ENCODE peak calls at places on chromosome 3, in ten cellular contexts. S, U, X, B, I, J, Q, E, G and C are unnamed samples. For H3K4me1, the result is how much of the 10 kb centered on the place peaks cover.

GRCh38 chr3:189712906-189713483 is 81.8 kb downstream of the TP63 start:
- DNase-seq in X (peak), E (no peak), U (no peak), B (no peak), G (no peak), J (peak), S (peak), I (no peak), Q (peak), C (no peak)

GRCh38 chr3:131007256-131007655 is 19.4 kb downstream of the ASTE1 start:
- DNase-seq in E (no peak), B (no peak), I (no peak), Q (no peak), J (no peak), S (no peak), U (no peak), G (no peak), X (no peak), C (no peak)

GRCh38 chr3:32909999-32910398 is 41.4 kb upstream of the CCR4 start:
- DNase-seq in G (no peak), Q (no peak), B (no peak), I (no peak), X (no peak), E (no peak), U (no peak), S (no peak), J (no peak), C (no peak)

GRCh38 chr3:121793078-121793477 is 41.8 kb downstream of the IQCB1 start:
- DNase-seq in S (no peak), J (no peak), Q (no peak), I (no peak), B (no peak), U (no peak), E (no peak), G (no peak), X (no peak), C (no peak)

GRCh38 chr3:34837848-34838741 is 801.2 kb upstream of the ARPP21 start:
- DNase-seq in S (no peak), Q (no peak), E (no peak), I (no peak), X (no peak), B (no peak), U (no peak), G (no peak), J (no peak), C (no peak)

GRCh38 chr3:160133757-160134156 is 91.5 kb upstream of the C3orf80 start:
- DNase-seq in S (peak), U (no peak), B (no peak), J (peak), I (no peak), G (no peak), E (no peak), X (no peak), Q (peak), C (no peak)

GRCh38 chr3:12194209-12194608 is 35.5 kb upstream of the TIMP4 start:
- DNase-seq in X (peak), Q (peak), I (no peak), J (peak), S (no peak), E (no peak), G (no peak), B (no peak), U (no peak), C (no peak)

GRCh38 chr3:170092907-170093306 is 55.1 kb downstream of the GPR160 start:
- DNase-seq in X (no peak), Q (no peak), E (no peak), I (no peak), J (no peak), B (no peak), G (no peak), S (no peak), U (no peak), C (no peak)

GRCh38 chr3:139728414-139728813 is 50.6 kb upstream of the NMNAT3 start:
- DNase-seq in U (no peak), I (no peak), Q (peak), S (no peak), X (no peak), E (no peak), J (no peak), G (no peak), B (no peak), C (no peak)

GRCh38 chr3:45795882-45796765 is at the start of gene SLC6A20:
- DNase-seq in E (peak), Q (no peak), S (no peak), G (no peak), I (peak), U (no peak), J (peak), X (no peak), B (no peak), C (no peak)

GRCh38 chr3:55264933-55265332 is 222.2 kb downstream of the WNT5A start:
- DNase-seq in S (no peak), U (no peak), I (no peak), Q (no peak), B (no peak), G (no peak), E (no peak), X (no peak), J (peak), C (no peak)

GRCh38 chr3:8529197-8529637 is 27.6 kb downstream of the LMCD1 start:
- DNase-seq in B (no peak), E (no peak), X (peak), G (peak), Q (peak), J (peak), S (peak), U (no peak), I (no peak), C (no peak)

GRCh38 chr3:42028474-42028873 is 62.7 kb upstream of the TRAK1 start:
- DNase-seq in Q (no peak), U (no peak), I (peak), B (no peak), X (no peak), S (no peak), J (no peak), E (no peak), G (no peak), C (no peak)

GRCh38 chr3:13142552-13143380 is 69.5 kb upstream of the IQSEC1 start:
- DNase-seq in B (no peak), Q (no peak), I (peak), S (peak), J (no peak), E (peak), X (no peak), G (peak), U (no peak), C (no peak)

GRCh38 chr3:105647047-105647446 is 221.8 kb downstream of the CBLB start:
- DNase-seq in U (no peak), J (peak), G (no peak), E (no peak), X (peak), B (no peak), Q (peak), I (peak), S (peak), C (no peak)

GRCh38 chr3:16908006-16908405 is 23.3 kb downstream of the PLCL2 start:
- DNase-seq in S (no peak), Q (no peak), U (no peak), X (no peak), G (no peak), E (no peak), B (no peak), J (no peak), I (no peak), C (no peak)

GRCh38 chr3:16906679-16907078 is 21.9 kb downstream of the PLCL2 start:
- DNase-seq in Q (peak), X (peak), I (no peak), E (peak), U (no peak), S (no peak), B (no peak), J (peak), G (peak), C (no peak)

GRCh38 chr3:16908408-16908807 is 23.7 kb downstream of the PLCL2 start:
- DNase-seq in E (no peak), I (no peak), X (no peak), U (no peak), S (no peak), J (no peak), B (no peak), Q (no peak), G (no peak), C (no peak)

GRCh38 chr3:16905704-16906103 is 20.9 kb downstream of the PLCL2 start:
- DNase-seq in E (no peak), I (no peak), X (no peak), S (no peak), Q (no peak), U (no peak), J (no peak), B (no peak), G (no peak), C (no peak)

DNA sequence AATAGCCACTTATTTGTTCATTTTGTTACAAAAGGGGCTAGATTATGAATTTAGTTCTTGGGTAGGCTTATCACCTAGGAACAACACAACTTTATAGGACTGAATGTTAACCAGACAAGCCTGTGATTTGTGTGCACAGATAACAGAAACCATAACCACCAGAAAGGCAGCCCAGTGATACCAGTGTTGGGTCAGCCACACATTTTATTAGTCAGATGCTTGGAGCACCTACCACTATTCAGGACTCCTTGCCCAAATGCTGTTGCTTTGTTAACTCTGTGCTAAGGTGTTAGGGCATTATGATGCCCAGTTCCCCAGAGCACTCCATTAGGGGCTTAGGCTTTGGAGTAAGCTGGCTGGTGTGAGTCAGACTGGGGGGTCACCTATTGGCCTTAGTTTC is 22.5 kb downstream of the PLCL2 start:
- DNase-seq in S (no peak), I (no peak), X (no peak), J (peak), U (no peak), E (no peak), G (no peak), Q (no peak), B (no peak), C (no peak)
- H3K4me1 ChIP-seq in S (under half), I (under half), X (under half), J (under half), U (under half), E (under half), G (under half), Q (under half), B (half or more), C (half or more)

GRCh38 chr3:127763337-127763736 is 59.0 kb downstream of the MGLL start:
- DNase-seq in U (no peak), Q (no peak), S (no peak), G (no peak), I (no peak), X (no peak), J (no peak), E (no peak), B (no peak), C (no peak)

GRCh38 chr3:127762077-127762786 is 60.1 kb downstream of the MGLL start:
- DNase-seq in E (peak), Q (no peak), I (peak), G (peak), X (no peak), B (no peak), J (no peak), U (peak), S (no peak), C (no peak)

GRCh38 chr3:127763816-127764215 is 58.5 kb downstream of the MGLL start:
- DNase-seq in U (no peak), I (no peak), B (no peak), S (no peak), J (no peak), E (no peak), Q (no peak), X (no peak), G (no peak), C (no peak)

GRCh38 chr3:127761101-127761802 is 61.1 kb downstream of the MGLL start:
- DNase-seq in J (no peak), E (peak), Q (no peak), U (no peak), X (no peak), B (no peak), G (no peak), S (no peak), I (no peak), C (no peak)

DNA sequence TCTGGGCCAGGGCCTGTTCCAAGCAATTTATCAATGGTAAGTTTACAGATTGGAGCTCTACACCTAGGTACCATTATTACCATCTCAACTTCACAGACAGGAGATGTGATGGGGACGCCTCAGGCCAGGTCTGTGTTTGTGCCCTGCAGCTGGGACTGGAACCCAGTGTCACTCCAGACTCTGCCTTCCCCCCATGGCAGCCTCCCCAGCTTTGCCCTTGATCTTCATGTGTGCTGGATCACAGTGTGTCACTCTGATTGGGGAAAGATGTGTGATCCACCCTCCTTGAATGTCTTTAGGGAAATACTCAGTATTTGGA is 59.6 kb downstream of the MGLL start:
- DNase-seq in G (no peak), Q (no peak), E (no peak), I (no peak), J (no peak), X (no peak), B (no peak), S (no peak), U (no peak), C (no peak)
- H3K4me1 ChIP-seq in G (under half), Q (under half), E (half or more), I (under half), J (under half), X (under half), B (under half), S (under half), U (under half), C (under half)

GRCh38 chr3:17745894-17746293 is 3.5 kb upstream of the TBC1D5 start:
- DNase-seq in G (no peak), U (no peak), X (no peak), S (no peak), E (no peak), B (no peak), Q (no peak), I (no peak), J (no peak), C (no peak)

GRCh38 chr3:17745301-17745700 is 2.9 kb upstream of the TBC1D5 start:
- DNase-seq in J (no peak), X (no peak), E (no peak), I (no peak), G (no peak), S (no peak), U (no peak), Q (no peak), B (no peak), C (no peak)

GRCh38 chr3:17749281-17749680 is 6.8 kb upstream of the TBC1D5 start:
- DNase-seq in S (no peak), G (no peak), J (peak), Q (no peak), U (no peak), I (no peak), X (no peak), E (no peak), B (no peak), C (no peak)

GRCh38 chr3:17747890-17748247 is 5.4 kb upstream of the TBC1D5 start:
- DNase-seq in U (no peak), I (no peak), B (no peak), Q (no peak), E (no peak), G (no peak), X (no peak), S (peak), J (no peak), C (no peak)

GRCh38 chr3:17747184-17747889 is 4.9 kb upstream of the TBC1D5 start:
- DNase-seq in Q (no peak), J (no peak), B (no peak), E (no peak), X (no peak), S (peak), I (no peak), G (no peak), U (no peak), C (no peak)
- H3K4me1 ChIP-seq in Q (under half), J (under half), B (under half), E (under half), X (under half), S (half or more), I (under half), G (under half), U (under half), C (under half)

GRCh38 chr3:152196782-152197181 is 71.9 kb upstream of the MBNL1 start:
- DNase-seq in X (no peak), U (no peak), I (no peak), E (no peak), B (no peak), J (no peak), Q (no peak), S (no peak), G (no peak), C (no peak)

GRCh38 chr3:152193673-152194267 is 75.0 kb upstream of the MBNL1 start:
- DNase-seq in G (no peak), B (no peak), X (no peak), E (no peak), J (no peak), U (no peak), I (no peak), S (no peak), Q (no peak), C (peak)

GRCh38 chr3:152192936-152193672 is 75.6 kb upstream of the MBNL1 start:
- DNase-seq in S (no peak), B (no peak), E (no peak), G (no peak), Q (no peak), X (no peak), J (no peak), I (no peak), U (no peak), C (no peak)

GRCh38 chr3:152197451-152197850 is 71.3 kb upstream of the MBNL1 start:
- DNase-seq in E (no peak), Q (no peak), B (no peak), S (no peak), X (no peak), G (no peak), J (peak), I (no peak), U (no peak), C (no peak)

DNA sequence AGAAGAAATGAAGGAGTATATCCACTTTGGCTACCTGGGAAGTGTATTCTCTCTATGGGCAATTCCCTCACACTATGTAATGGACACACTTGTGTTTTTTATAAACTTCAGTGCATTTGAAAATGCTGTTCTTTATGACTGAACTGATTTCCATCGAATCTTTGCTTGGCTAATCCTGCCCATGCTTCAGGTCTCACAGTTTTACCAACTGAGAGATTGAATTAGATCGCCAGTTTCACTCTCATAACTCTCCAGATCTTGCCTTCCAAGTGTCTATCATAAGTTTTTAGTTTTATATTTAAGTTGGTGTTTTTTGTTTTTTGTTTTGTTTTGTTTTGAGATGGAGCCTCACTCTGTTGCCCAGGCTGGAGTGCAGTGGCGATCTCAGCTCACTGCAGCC is 73.5 kb upstream of the MBNL1 start:
- DNase-seq in B (no peak), J (no peak), G (no peak), X (no peak), I (no peak), U (no peak), S (no peak), Q (no peak), E (no peak), C (no peak)
- H3K4me1 ChIP-seq in B (under half), J (under half), G (under half), X (under half), I (under half), U (under half), S (under half), Q (under half), E (under half), C (half or more)

DNA sequence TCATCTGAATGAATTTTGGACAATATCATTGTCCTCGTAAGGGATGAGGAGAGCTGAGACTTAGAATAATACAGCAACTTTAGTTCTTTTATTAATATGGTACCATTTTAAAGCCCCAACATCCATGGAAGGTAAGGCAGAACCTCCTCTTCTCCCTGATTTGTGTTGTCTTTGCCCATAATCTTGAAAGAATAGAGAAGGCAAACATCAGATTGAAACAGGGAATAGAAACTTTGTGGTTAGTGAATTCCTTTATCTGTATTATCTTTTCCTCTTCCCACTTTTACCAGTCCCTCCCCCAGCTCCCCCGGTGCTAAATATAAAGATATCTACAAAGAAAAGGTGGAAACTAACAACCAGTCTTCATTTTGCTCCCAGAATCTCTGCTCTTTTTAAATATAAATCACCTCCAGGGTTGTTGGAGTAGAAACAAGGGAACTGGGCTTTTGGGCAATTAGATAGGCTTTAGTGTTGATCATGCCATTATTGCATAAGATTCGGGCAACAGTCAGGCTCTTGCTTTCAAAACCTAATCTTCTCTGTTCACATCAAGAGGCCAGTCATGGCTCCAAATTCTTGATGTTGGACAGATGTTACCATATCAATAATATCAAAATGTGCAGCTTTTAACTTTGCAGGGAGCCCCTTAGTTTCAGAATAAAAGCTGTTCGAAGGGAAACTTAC is 32.5 kb downstream of the ITPR1 start:
- DNase-seq in G (no peak), S (no peak), Q (no peak), E (no peak), I (no peak), U (no peak), X (no peak), J (no peak), B (no peak), C (no peak)
- H3K4me1 ChIP-seq in G (under half), S (under half), Q (under half), E (under half), I (under half), U (under half), X (under half), J (under half), B (under half), C (under half)

GRCh38 chr3:61730058-61730457 is 168.7 kb downstream of the PTPRG start:
- DNase-seq in S (peak), I (no peak), U (no peak), E (no peak), J (no peak), Q (no peak), B (no peak), X (no peak), G (no peak), C (no peak)

GRCh38 chr3:61725851-61726333 is 164.5 kb downstream of the PTPRG start:
- DNase-seq in Q (no peak), I (no peak), G (no peak), X (peak), U (no peak), J (peak), B (no peak), S (peak), E (no peak), C (no peak)

GRCh38 chr3:61730577-61731231 is 169.3 kb downstream of the PTPRG start:
- DNase-seq in X (no peak), E (no peak), B (no peak), G (no peak), J (no peak), Q (no peak), I (no peak), U (no peak), S (no peak), C (no peak)

GRCh38 chr3:61727435-61727834 is 166.1 kb downstream of the PTPRG start:
- DNase-seq in S (no peak), I (no peak), J (no peak), E (no peak), U (no peak), X (no peak), G (no peak), Q (no peak), B (no peak), C (no peak)

GRCh38 chr3:61729235-61729634 is 167.9 kb downstream of the PTPRG start:
- DNase-seq in S (peak), J (no peak), I (no peak), E (no peak), Q (no peak), U (no peak), G (no peak), X (no peak), B (no peak), C (no peak)
- H3K4me1 ChIP-seq in S (half or more), J (under half), I (under half), E (under half), Q (under half), U (under half), G (under half), X (under half), B (under half), C (under half)